ENCODE peak calls at places on chromosomes 13 and 19, in five cellular contexts. One of them, this sample, is unnamed.

GRCh38 chr13:109655206-109655600 is 131.2 kb downstream of the IRS2 start:
- DNase-seq in NCI-H1694 treated with DMSO at 0.1 percent for 48 hours: no peak
- DNase-seq in stimulated activated CD8-positive, alpha-beta memory T cell treated with anti-CD3 and anti-CD28 coated beads, Interleukin-12 subunit alpha, Interleukin-12 subunit beta, amount 100 ng/mL, for 4 hours: no peak
- DNase-seq in NCI-H2081 treated with DMSO at 0.1 percent for 48 hours: no peak
- DNase-seq in mucosa of descending colon: no peak
- DNase-seq in this sample: no peak

GRCh38 chr13:73607489-73608156 is 526.6 kb downstream of the KLF12 start:
- DNase-seq in NCI-H1694 treated with DMSO at 0.1 percent for 48 hours: no peak
- DNase-seq in stimulated activated CD8-positive, alpha-beta memory T cell treated with anti-CD3 and anti-CD28 coated beads, Interleukin-12 subunit alpha, Interleukin-12 subunit beta, amount 100 ng/mL, for 4 hours: no peak
- DNase-seq in NCI-H2081 treated with DMSO at 0.1 percent for 48 hours: no peak
- DNase-seq in mucosa of descending colon: no peak
- DNase-seq in this sample: no peak

GRCh38 chr19:8607386-8607785 is 3.1 kb downstream of the ADAMTS10 start:
- DNase-seq in NCI-H1694 treated with DMSO at 0.1 percent for 48 hours: no peak
- DNase-seq in stimulated activated CD8-positive, alpha-beta memory T cell treated with anti-CD3 and anti-CD28 coated beads, Interleukin-12 subunit alpha, Interleukin-12 subunit beta, amount 100 ng/mL, for 4 hours: no peak
- DNase-seq in NCI-H2081 treated with DMSO at 0.1 percent for 48 hours: no peak
- DNase-seq in mucosa of descending colon: no peak
- DNase-seq in this sample: no peak

GRCh38 chr19:5038631-5039271 is 69.8 kb downstream of the KDM4B start:
- DNase-seq in NCI-H1694 treated with DMSO at 0.1 percent for 48 hours: no peak
- DNase-seq in stimulated activated CD8-positive, alpha-beta memory T cell treated with anti-CD3 and anti-CD28 coated beads, Interleukin-12 subunit alpha, Interleukin-12 subunit beta, amount 100 ng/mL, for 4 hours: no peak
- DNase-seq in NCI-H2081 treated with DMSO at 0.1 percent for 48 hours: no peak
- DNase-seq in mucosa of descending colon: no peak
- DNase-seq in this sample: no peak

GRCh38 chr19:19444694-19445155 is 39.2 kb downstream of the GATAD2A start:
- DNase-seq in NCI-H1694 treated with DMSO at 0.1 percent for 48 hours: no peak
- DNase-seq in stimulated activated CD8-positive, alpha-beta memory T cell treated with anti-CD3 and anti-CD28 coated beads, Interleukin-12 subunit alpha, Interleukin-12 subunit beta, amount 100 ng/mL, for 4 hours: no peak
- DNase-seq in NCI-H2081 treated with DMSO at 0.1 percent for 48 hours: no peak
- DNase-seq in mucosa of descending colon: no peak
- DNase-seq in this sample: no peak

GRCh38 chr13:59976856-59977255 is 186.9 kb downstream of the DIAPH3 start:
- DNase-seq in NCI-H1694 treated with DMSO at 0.1 percent for 48 hours: no peak
- DNase-seq in stimulated activated CD8-positive, alpha-beta memory T cell treated with anti-CD3 and anti-CD28 coated beads, Interleukin-12 subunit alpha, Interleukin-12 subunit beta, amount 100 ng/mL, for 4 hours: no peak
- DNase-seq in NCI-H2081 treated with DMSO at 0.1 percent for 48 hours: no peak
- DNase-seq in mucosa of descending colon: no peak
- DNase-seq in this sample: no peak

GRCh38 chr13:100436099-100436498 is 152.5 kb downstream of the GGACT start:
- DNase-seq in NCI-H1694 treated with DMSO at 0.1 percent for 48 hours: no peak
- DNase-seq in stimulated activated CD8-positive, alpha-beta memory T cell treated with anti-CD3 and anti-CD28 coated beads, Interleukin-12 subunit alpha, Interleukin-12 subunit beta, amount 100 ng/mL, for 4 hours: no peak
- DNase-seq in NCI-H2081 treated with DMSO at 0.1 percent for 48 hours: no peak
- DNase-seq in mucosa of descending colon: no peak
- DNase-seq in this sample: no peak

GRCh38 chr13:33455291-33455690 is 169.7 kb upstream of the STARD13 start:
- DNase-seq in NCI-H1694 treated with DMSO at 0.1 percent for 48 hours: no peak
- DNase-seq in stimulated activated CD8-positive, alpha-beta memory T cell treated with anti-CD3 and anti-CD28 coated beads, Interleukin-12 subunit alpha, Interleukin-12 subunit beta, amount 100 ng/mL, for 4 hours: no peak
- DNase-seq in NCI-H2081 treated with DMSO at 0.1 percent for 48 hours: no peak
- DNase-seq in mucosa of descending colon: no peak
- DNase-seq in this sample: no peak

GRCh38 chr13:42474954-42475353 is 99.0 kb upstream of the TNFSF11 start:
- DNase-seq in NCI-H1694 treated with DMSO at 0.1 percent for 48 hours: no peak
- DNase-seq in stimulated activated CD8-positive, alpha-beta memory T cell treated with anti-CD3 and anti-CD28 coated beads, Interleukin-12 subunit alpha, Interleukin-12 subunit beta, amount 100 ng/mL, for 4 hours: no peak
- DNase-seq in NCI-H2081 treated with DMSO at 0.1 percent for 48 hours: no peak
- DNase-seq in mucosa of descending colon: no peak
- DNase-seq in this sample: no peak

GRCh38 chr19:47511681-47512080 is 3.2 kb downstream of the NAPA start:
- DNase-seq in NCI-H1694 treated with DMSO at 0.1 percent for 48 hours: peak
- DNase-seq in stimulated activated CD8-positive, alpha-beta memory T cell treated with anti-CD3 and anti-CD28 coated beads, Interleukin-12 subunit alpha, Interleukin-12 subunit beta, amount 100 ng/mL, for 4 hours: no peak
- DNase-seq in NCI-H2081 treated with DMSO at 0.1 percent for 48 hours: no peak
- DNase-seq in mucosa of descending colon: no peak
- DNase-seq in this sample: peak

GRCh38 chr13:48580185-48580803 is 47.4 kb upstream of the RCBTB2 start:
- DNase-seq in NCI-H1694 treated with DMSO at 0.1 percent for 48 hours: peak
- DNase-seq in stimulated activated CD8-positive, alpha-beta memory T cell treated with anti-CD3 and anti-CD28 coated beads, Interleukin-12 subunit alpha, Interleukin-12 subunit beta, amount 100 ng/mL, for 4 hours: peak
- DNase-seq in NCI-H2081 treated with DMSO at 0.1 percent for 48 hours: no peak
- DNase-seq in mucosa of descending colon: no peak
- DNase-seq in this sample: peak

GRCh38 chr13:109974354-109974753 is 188.0 kb upstream of the IRS2 start:
- DNase-seq in NCI-H1694 treated with DMSO at 0.1 percent for 48 hours: no peak
- DNase-seq in stimulated activated CD8-positive, alpha-beta memory T cell treated with anti-CD3 and anti-CD28 coated beads, Interleukin-12 subunit alpha, Interleukin-12 subunit beta, amount 100 ng/mL, for 4 hours: no peak
- DNase-seq in NCI-H2081 treated with DMSO at 0.1 percent for 48 hours: no peak
- DNase-seq in mucosa of descending colon: no peak
- DNase-seq in this sample: no peak

GRCh38 chr19:6103217-6103644 is 7.1 kb downstream of the RFX2 start:
- DNase-seq in NCI-H1694 treated with DMSO at 0.1 percent for 48 hours: no peak
- DNase-seq in stimulated activated CD8-positive, alpha-beta memory T cell treated with anti-CD3 and anti-CD28 coated beads, Interleukin-12 subunit alpha, Interleukin-12 subunit beta, amount 100 ng/mL, for 4 hours: no peak
- DNase-seq in NCI-H2081 treated with DMSO at 0.1 percent for 48 hours: no peak
- DNase-seq in mucosa of descending colon: no peak
- DNase-seq in this sample: peak

GRCh38 chr19:41626877-41627276 is at the start of gene CEACAM4:
- DNase-seq in NCI-H1694 treated with DMSO at 0.1 percent for 48 hours: no peak
- DNase-seq in stimulated activated CD8-positive, alpha-beta memory T cell treated with anti-CD3 and anti-CD28 coated beads, Interleukin-12 subunit alpha, Interleukin-12 subunit beta, amount 100 ng/mL, for 4 hours: no peak
- DNase-seq in NCI-H2081 treated with DMSO at 0.1 percent for 48 hours: no peak
- DNase-seq in mucosa of descending colon: no peak
- DNase-seq in this sample: peak

GRCh38 chr13:76148374-76148773 is 512.2 kb downstream of the LMO7 start:
- DNase-seq in NCI-H1694 treated with DMSO at 0.1 percent for 48 hours: no peak
- DNase-seq in stimulated activated CD8-positive, alpha-beta memory T cell treated with anti-CD3 and anti-CD28 coated beads, Interleukin-12 subunit alpha, Interleukin-12 subunit beta, amount 100 ng/mL, for 4 hours: no peak
- DNase-seq in NCI-H2081 treated with DMSO at 0.1 percent for 48 hours: no peak
- DNase-seq in mucosa of descending colon: no peak
- DNase-seq in this sample: no peak

GRCh38 chr13:109818136-109818535 is 31.8 kb upstream of the IRS2 start:
- DNase-seq in NCI-H1694 treated with DMSO at 0.1 percent for 48 hours: no peak
- DNase-seq in stimulated activated CD8-positive, alpha-beta memory T cell treated with anti-CD3 and anti-CD28 coated beads, Interleukin-12 subunit alpha, Interleukin-12 subunit beta, amount 100 ng/mL, for 4 hours: no peak
- DNase-seq in NCI-H2081 treated with DMSO at 0.1 percent for 48 hours: no peak
- DNase-seq in mucosa of descending colon: no peak
- DNase-seq in this sample: no peak

GRCh38 chr19:48752511-48753365 is at the start of gene FUT1:
- DNase-seq in NCI-H1694 treated with DMSO at 0.1 percent for 48 hours: peak
- DNase-seq in stimulated activated CD8-positive, alpha-beta memory T cell treated with anti-CD3 and anti-CD28 coated beads, Interleukin-12 subunit alpha, Interleukin-12 subunit beta, amount 100 ng/mL, for 4 hours: no peak
- DNase-seq in NCI-H2081 treated with DMSO at 0.1 percent for 48 hours: peak
- DNase-seq in mucosa of descending colon: peak
- DNase-seq in this sample: peak

GRCh38 chr13:99058527-99059495 is 80.9 kb upstream of the DOCK9 start:
- DNase-seq in NCI-H1694 treated with DMSO at 0.1 percent for 48 hours: no peak
- DNase-seq in stimulated activated CD8-positive, alpha-beta memory T cell treated with anti-CD3 and anti-CD28 coated beads, Interleukin-12 subunit alpha, Interleukin-12 subunit beta, amount 100 ng/mL, for 4 hours: no peak
- DNase-seq in NCI-H2081 treated with DMSO at 0.1 percent for 48 hours: no peak
- DNase-seq in mucosa of descending colon: no peak
- DNase-seq in this sample: no peak

GRCh38 chr19:3440082-3440481 is 40.2 kb downstream of the SMIM24 start:
- DNase-seq in NCI-H1694 treated with DMSO at 0.1 percent for 48 hours: peak
- DNase-seq in stimulated activated CD8-positive, alpha-beta memory T cell treated with anti-CD3 and anti-CD28 coated beads, Interleukin-12 subunit alpha, Interleukin-12 subunit beta, amount 100 ng/mL, for 4 hours: peak
- DNase-seq in NCI-H2081 treated with DMSO at 0.1 percent for 48 hours: no peak
- DNase-seq in mucosa of descending colon: no peak
- DNase-seq in this sample: no peak

GRCh38 chr13:30292325-30292724 is 15.0 kb downstream of the KATNAL1 start:
- DNase-seq in NCI-H1694 treated with DMSO at 0.1 percent for 48 hours: no peak
- DNase-seq in stimulated activated CD8-positive, alpha-beta memory T cell treated with anti-CD3 and anti-CD28 coated beads, Interleukin-12 subunit alpha, Interleukin-12 subunit beta, amount 100 ng/mL, for 4 hours: no peak
- DNase-seq in NCI-H2081 treated with DMSO at 0.1 percent for 48 hours: no peak
- DNase-seq in mucosa of descending colon: no peak
- DNase-seq in this sample: no peak

GRCh38 chr13:44969858-44970484 is 19.3 kb downstream of the NUFIP1 start:
- DNase-seq in NCI-H1694 treated with DMSO at 0.1 percent for 48 hours: peak
- DNase-seq in stimulated activated CD8-positive, alpha-beta memory T cell treated with anti-CD3 and anti-CD28 coated beads, Interleukin-12 subunit alpha, Interleukin-12 subunit beta, amount 100 ng/mL, for 4 hours: no peak
- DNase-seq in NCI-H2081 treated with DMSO at 0.1 percent for 48 hours: peak
- DNase-seq in mucosa of descending colon: no peak
- DNase-seq in this sample: no peak

GRCh38 chr19:518292-519231 is 11.3 kb downstream of the TPGS1 start:
- DNase-seq in NCI-H1694 treated with DMSO at 0.1 percent for 48 hours: no peak
- DNase-seq in stimulated activated CD8-positive, alpha-beta memory T cell treated with anti-CD3 and anti-CD28 coated beads, Interleukin-12 subunit alpha, Interleukin-12 subunit beta, amount 100 ng/mL, for 4 hours: peak
- DNase-seq in NCI-H2081 treated with DMSO at 0.1 percent for 48 hours: no peak
- DNase-seq in mucosa of descending colon: no peak
- DNase-seq in this sample: no peak

GRCh38 chr19:19651076-19651475 is 7.6 kb upstream of the GMIP start:
- DNase-seq in NCI-H1694 treated with DMSO at 0.1 percent for 48 hours: no peak
- DNase-seq in stimulated activated CD8-positive, alpha-beta memory T cell treated with anti-CD3 and anti-CD28 coated beads, Interleukin-12 subunit alpha, Interleukin-12 subunit beta, amount 100 ng/mL, for 4 hours: no peak
- DNase-seq in NCI-H2081 treated with DMSO at 0.1 percent for 48 hours: no peak
- DNase-seq in mucosa of descending colon: no peak
- DNase-seq in this sample: peak

GRCh38 chr13:19153782-19154450 is 27.7 kb downstream of the TUBA3C start:
- DNase-seq in NCI-H1694 treated with DMSO at 0.1 percent for 48 hours: no peak
- DNase-seq in stimulated activated CD8-positive, alpha-beta memory T cell treated with anti-CD3 and anti-CD28 coated beads, Interleukin-12 subunit alpha, Interleukin-12 subunit beta, amount 100 ng/mL, for 4 hours: no peak
- DNase-seq in NCI-H2081 treated with DMSO at 0.1 percent for 48 hours: no peak
- DNase-seq in mucosa of descending colon: no peak
- DNase-seq in this sample: no peak

GRCh38 chr19:18006895-18007604 is 920 bp upstream of the ARRDC2 start:
- DNase-seq in NCI-H1694 treated with DMSO at 0.1 percent for 48 hours: peak
- DNase-seq in stimulated activated CD8-positive, alpha-beta memory T cell treated with anti-CD3 and anti-CD28 coated beads, Interleukin-12 subunit alpha, Interleukin-12 subunit beta, amount 100 ng/mL, for 4 hours: peak
- DNase-seq in NCI-H2081 treated with DMSO at 0.1 percent for 48 hours: no peak
- DNase-seq in mucosa of descending colon: peak
- DNase-seq in this sample: peak

GRCh38 chr19:16035601-16036297 is 40.5 kb upstream of the TPM4 start:
- DNase-seq in NCI-H1694 treated with DMSO at 0.1 percent for 48 hours: no peak
- DNase-seq in stimulated activated CD8-positive, alpha-beta memory T cell treated with anti-CD3 and anti-CD28 coated beads, Interleukin-12 subunit alpha, Interleukin-12 subunit beta, amount 100 ng/mL, for 4 hours: no peak
- DNase-seq in NCI-H2081 treated with DMSO at 0.1 percent for 48 hours: no peak
- DNase-seq in mucosa of descending colon: no peak
- DNase-seq in this sample: no peak

GRCh38 chr13:58882556-58882955 is 1251.0 kb downstream of the PCDH17 start:
- DNase-seq in NCI-H1694 treated with DMSO at 0.1 percent for 48 hours: no peak
- DNase-seq in stimulated activated CD8-positive, alpha-beta memory T cell treated with anti-CD3 and anti-CD28 coated beads, Interleukin-12 subunit alpha, Interleukin-12 subunit beta, amount 100 ng/mL, for 4 hours: no peak
- DNase-seq in NCI-H2081 treated with DMSO at 0.1 percent for 48 hours: no peak
- DNase-seq in mucosa of descending colon: no peak
- DNase-seq in this sample: no peak

GRCh38 chr19:8004723-8005513 is 523 bp downstream of the ELAVL1 start:
- DNase-seq in NCI-H1694 treated with DMSO at 0.1 percent for 48 hours: no peak
- DNase-seq in stimulated activated CD8-positive, alpha-beta memory T cell treated with anti-CD3 and anti-CD28 coated beads, Interleukin-12 subunit alpha, Interleukin-12 subunit beta, amount 100 ng/mL, for 4 hours: peak
- DNase-seq in NCI-H2081 treated with DMSO at 0.1 percent for 48 hours: no peak
- DNase-seq in mucosa of descending colon: no peak
- DNase-seq in this sample: no peak

GRCh38 chr13:88701551-88701950 is 1030.4 kb downstream of the SLITRK5 start:
- DNase-seq in NCI-H1694 treated with DMSO at 0.1 percent for 48 hours: no peak
- DNase-seq in stimulated activated CD8-positive, alpha-beta memory T cell treated with anti-CD3 and anti-CD28 coated beads, Interleukin-12 subunit alpha, Interleukin-12 subunit beta, amount 100 ng/mL, for 4 hours: no peak
- DNase-seq in NCI-H2081 treated with DMSO at 0.1 percent for 48 hours: no peak
- DNase-seq in mucosa of descending colon: no peak
- DNase-seq in this sample: no peak

GRCh38 chr13:99992376-99992775 is 10.8 kb downstream of the ZIC2 start:
- DNase-seq in NCI-H1694 treated with DMSO at 0.1 percent for 48 hours: no peak
- DNase-seq in stimulated activated CD8-positive, alpha-beta memory T cell treated with anti-CD3 and anti-CD28 coated beads, Interleukin-12 subunit alpha, Interleukin-12 subunit beta, amount 100 ng/mL, for 4 hours: no peak
- DNase-seq in NCI-H2081 treated with DMSO at 0.1 percent for 48 hours: no peak
- DNase-seq in mucosa of descending colon: no peak
- DNase-seq in this sample: no peak

GRCh38 chr19:18441804-18442788 is 4.2 kb upstream of the ISYNA1 start:
- DNase-seq in NCI-H1694 treated with DMSO at 0.1 percent for 48 hours: no peak
- DNase-seq in stimulated activated CD8-positive, alpha-beta memory T cell treated with anti-CD3 and anti-CD28 coated beads, Interleukin-12 subunit alpha, Interleukin-12 subunit beta, amount 100 ng/mL, for 4 hours: no peak
- DNase-seq in NCI-H2081 treated with DMSO at 0.1 percent for 48 hours: no peak
- DNase-seq in mucosa of descending colon: no peak
- DNase-seq in this sample: no peak

GRCh38 chr13:30037306-30037705 is 186.9 kb upstream of the UBL3 start:
- DNase-seq in NCI-H1694 treated with DMSO at 0.1 percent for 48 hours: no peak
- DNase-seq in stimulated activated CD8-positive, alpha-beta memory T cell treated with anti-CD3 and anti-CD28 coated beads, Interleukin-12 subunit alpha, Interleukin-12 subunit beta, amount 100 ng/mL, for 4 hours: no peak
- DNase-seq in NCI-H2081 treated with DMSO at 0.1 percent for 48 hours: no peak
- DNase-seq in mucosa of descending colon: no peak
- DNase-seq in this sample: no peak

GRCh38 chr13:27679896-27680295 is 58.2 kb downstream of the POLR1D start:
- DNase-seq in NCI-H1694 treated with DMSO at 0.1 percent for 48 hours: no peak
- DNase-seq in stimulated activated CD8-positive, alpha-beta memory T cell treated with anti-CD3 and anti-CD28 coated beads, Interleukin-12 subunit alpha, Interleukin-12 subunit beta, amount 100 ng/mL, for 4 hours: no peak
- DNase-seq in NCI-H2081 treated with DMSO at 0.1 percent for 48 hours: no peak
- DNase-seq in mucosa of descending colon: no peak
- DNase-seq in this sample: no peak

GRCh38 chr13:51033431-51034185 is 77.5 kb downstream of the C13orf42 start:
- DNase-seq in NCI-H1694 treated with DMSO at 0.1 percent for 48 hours: peak
- DNase-seq in stimulated activated CD8-positive, alpha-beta memory T cell treated with anti-CD3 and anti-CD28 coated beads, Interleukin-12 subunit alpha, Interleukin-12 subunit beta, amount 100 ng/mL, for 4 hours: no peak
- DNase-seq in NCI-H2081 treated with DMSO at 0.1 percent for 48 hours: peak
- DNase-seq in mucosa of descending colon: no peak
- DNase-seq in this sample: no peak

GRCh38 chr19:35710784-35711723 is 6.7 kb downstream of the ZBTB32 start:
- DNase-seq in NCI-H1694 treated with DMSO at 0.1 percent for 48 hours: no peak
- DNase-seq in stimulated activated CD8-positive, alpha-beta memory T cell treated with anti-CD3 and anti-CD28 coated beads, Interleukin-12 subunit alpha, Interleukin-12 subunit beta, amount 100 ng/mL, for 4 hours: peak
- DNase-seq in NCI-H2081 treated with DMSO at 0.1 percent for 48 hours: no peak
- DNase-seq in mucosa of descending colon: no peak
- DNase-seq in this sample: no peak

This sample was measured in pancreas.